ENCODE peak calls at places on chromosomes 1 and 21, in four cellular contexts. Y, O, T and Q are unnamed samples.

GRCh38 chr1:201783572-201783971 is 45.4 kb upstream of the IPO9 start:
- DNase-seq in Y (no peak), O (no peak), T (peak), Q (no peak)

GRCh38 chr1:56525463-56526155 is 53.8 kb downstream of the PLPP3 start:
- DNase-seq in Y (no peak), O (no peak), T (no peak), Q (peak)

GRCh38 chr1:174296309-174296708 is 137.0 kb downstream of the RABGAP1L start:
- DNase-seq in Y (no peak), O (no peak), T (no peak), Q (no peak)

GRCh38 chr1:114011796-114012195 is 32.5 kb downstream of the OLFML3 start:
- DNase-seq in Y (no peak), O (no peak), T (no peak), Q (no peak)

GRCh38 chr1:80731241-80731894 is 1069.4 kb upstream of the ADGRL2 start:
- DNase-seq in Y (no peak), O (no peak), T (no peak), Q (no peak)

GRCh38 chr1:21963477-21964217 is 13.2 kb upstream of the CELA3B start:
- DNase-seq in Y (peak), O (peak), T (peak), Q (peak)

GRCh38 chr21:26964379-26964778 is 2.5 kb downstream of the ADAMTS5 start:
- DNase-seq in Y (no peak), O (no peak), T (no peak), Q (no peak)

GRCh38 chr1:166920561-166921475 is 44.8 kb upstream of the TADA1 start:
- DNase-seq in Y (peak), O (no peak), T (no peak), Q (no peak)

GRCh38 chr1:235821361-235821981 is 45.2 kb downstream of the LYST start:
- DNase-seq in Y (no peak), O (no peak), T (no peak), Q (no peak)

GRCh38 chr1:94105957-94106529 is 14.9 kb downstream of the ABCA4 start:
- DNase-seq in Y (no peak), O (no peak), T (no peak), Q (no peak)

GRCh38 chr1:74963120-74963519 is 171.1 kb upstream of the LHX8 start:
- DNase-seq in Y (no peak), O (no peak), T (no peak), Q (no peak)

DNA sequence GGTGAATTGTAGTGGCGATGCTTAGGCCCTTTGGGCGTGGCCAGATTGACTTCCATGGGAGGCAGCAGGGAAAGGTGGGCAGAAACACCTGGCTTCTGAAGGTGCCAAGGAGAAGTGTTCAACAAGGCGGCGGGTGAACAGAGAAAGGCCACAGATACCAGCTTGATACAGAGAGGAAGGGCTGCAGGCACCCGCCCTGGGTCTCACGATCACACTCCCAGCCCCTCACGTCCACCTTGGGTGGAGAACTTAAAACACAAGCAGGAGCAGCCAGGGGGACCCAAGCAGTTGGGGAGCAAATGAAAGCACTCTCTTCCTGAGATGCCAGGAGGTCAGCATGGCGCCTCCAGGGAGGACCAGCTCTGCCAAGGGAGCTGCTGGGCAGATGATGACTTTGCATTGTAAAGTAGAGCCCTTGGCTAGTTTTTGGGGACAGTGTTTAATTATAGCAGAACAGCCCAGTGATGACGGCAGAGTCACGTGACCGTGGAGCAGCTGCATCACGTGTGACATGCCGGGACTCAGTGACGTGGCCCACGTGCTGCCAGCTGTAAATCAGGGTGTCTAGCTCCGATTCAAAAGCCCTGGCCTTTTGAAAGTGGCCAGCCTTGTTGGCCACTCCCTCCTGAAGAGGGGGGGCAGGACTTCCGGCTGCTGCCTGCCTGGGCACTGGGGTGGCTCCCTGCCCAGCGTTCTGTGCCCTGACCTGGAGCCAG is 19.0 kb downstream of the SLC37A1 start:
- DNase-seq in Y (no peak), O (no peak), T (no peak), Q (no peak)
- TF ChIP-seq POLR2A in Y (no peak), O (no peak), T (no peak), Q (no peak)

GRCh38 chr1:42998381-42998780 is 39.7 kb upstream of the SLC2A1 start:
- DNase-seq in Y (no peak), O (no peak), T (no peak), Q (no peak)

GRCh38 chr1:42999308-42999707 is 40.6 kb upstream of the SLC2A1 start:
- DNase-seq in Y (no peak), O (peak), T (no peak), Q (no peak)

GRCh38 chr1:43000271-43000670 is 41.6 kb upstream of the SLC2A1 start:
- DNase-seq in Y (no peak), O (no peak), T (no peak), Q (no peak)

GRCh38 chr1:42993631-42994121 is 35.0 kb upstream of the SLC2A1 start:
- DNase-seq in Y (no peak), O (no peak), T (no peak), Q (no peak)

DNA sequence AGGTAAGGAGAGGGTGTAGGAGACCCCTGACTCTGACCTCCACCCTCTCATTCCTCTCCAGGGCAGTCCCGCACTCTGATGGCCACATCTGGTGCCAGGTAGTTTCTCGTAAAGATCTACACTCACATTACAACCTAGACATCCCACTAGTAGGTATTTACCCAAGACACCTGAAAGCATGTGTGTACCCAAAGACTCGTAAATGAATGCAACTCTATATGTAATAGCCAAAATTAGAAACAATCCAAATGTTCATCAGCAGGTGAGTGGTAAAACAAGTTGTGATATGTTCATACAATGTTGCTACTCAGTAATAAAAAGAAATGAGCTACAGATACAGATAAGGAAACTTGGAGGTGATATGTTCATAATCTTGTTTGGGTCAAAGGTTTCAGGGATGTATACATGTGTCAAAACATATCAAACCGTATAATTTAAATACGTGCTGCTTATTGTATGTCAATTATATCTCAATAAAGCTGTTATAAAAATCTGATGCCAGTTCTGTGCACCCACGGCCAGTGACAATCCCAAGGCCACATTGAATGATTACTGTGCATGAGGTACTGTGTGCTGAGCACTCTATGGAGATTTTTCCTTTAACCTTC is 37.8 kb upstream of the SLC2A1 start:
- DNase-seq in Y (no peak), O (no peak), T (no peak), Q (no peak)
- TF ChIP-seq JUNB in Y (no peak), O (no peak), T (no peak), Q (no peak)

GRCh38 chr1:164983023-164983650 is 373.4 kb downstream of the LMX1A start:
- DNase-seq in Y (no peak), O (no peak), T (no peak), Q (no peak)
- TF ChIP-seq MAX in Y (no peak), O (no peak), T (no peak), Q (no peak)

DNA sequence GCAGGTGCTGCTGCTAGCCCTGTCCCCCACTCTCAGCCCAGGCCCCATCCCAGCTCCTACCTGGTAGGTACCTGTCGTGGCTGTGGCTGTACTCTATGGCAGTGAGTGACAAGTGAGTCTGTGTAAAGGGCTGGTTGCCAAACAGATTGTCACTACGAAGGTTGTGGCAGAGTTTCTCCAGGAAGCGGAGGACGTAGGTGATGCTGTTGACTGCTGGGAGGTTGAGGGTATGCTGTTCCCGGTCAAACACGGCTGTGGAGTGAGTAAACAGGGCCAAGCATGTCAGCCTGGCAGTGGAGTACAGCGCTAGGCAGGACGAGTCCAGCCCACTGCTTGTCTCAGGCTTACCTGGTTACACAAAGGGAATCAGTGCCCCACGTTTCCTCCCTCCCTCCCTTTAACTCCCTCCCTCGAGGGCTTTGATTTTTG is 24.8 kb upstream of the SLFNL1 start:
- DNase-seq in Y (no peak), O (no peak), T (no peak), Q (no peak)
- TF ChIP-seq POLR2A in Y (no peak), O (no peak), T (no peak), Q (no peak)

GRCh38 chr1:12515234-12515633 is 102.8 kb downstream of the DHRS3 start:
- DNase-seq in Y (no peak), O (no peak), T (no peak), Q (no peak)

GRCh38 chr1:12516741-12517140 is 101.3 kb downstream of the DHRS3 start:
- DNase-seq in Y (no peak), O (no peak), T (no peak), Q (no peak)

GRCh38 chr1:12519708-12520364 is 98.2 kb downstream of the DHRS3 start:
- DNase-seq in Y (no peak), O (no peak), T (no peak), Q (no peak)

GRCh38 chr1:12521096-12521495 is 96.9 kb downstream of the DHRS3 start:
- DNase-seq in Y (no peak), O (no peak), T (no peak), Q (no peak)

GRCh38 chr1:12518956-12519707 is 98.9 kb downstream of the DHRS3 start:
- DNase-seq in Y (no peak), O (no peak), T (no peak), Q (no peak)
- TF ChIP-seq JUNB in Y (no peak), O (no peak), T (no peak), Q (no peak)

GRCh38 chr1:37475380-37476086 is 1.2 kb downstream of the ZC3H12A start:
- DNase-seq in Y (no peak), O (no peak), T (peak), Q (no peak)
- TF ChIP-seq MAX in Y (peak), O (no peak), T (no peak), Q (no peak)

GRCh38 chr1:244963231-244963826 is 99.0 kb upstream of the HNRNPU start:
- DNase-seq in Y (no peak), O (no peak), T (peak), Q (no peak)

GRCh38 chr1:244967159-244967558 is 102.8 kb upstream of the HNRNPU start:
- DNase-seq in Y (no peak), O (no peak), T (no peak), Q (no peak)

GRCh38 chr1:244965182-244965581 is 100.8 kb upstream of the HNRNPU start:
- DNase-seq in Y (no peak), O (no peak), T (no peak), Q (no peak)

GRCh38 chr1:244962140-244962539 is 97.8 kb upstream of the HNRNPU start:
- DNase-seq in Y (no peak), O (no peak), T (no peak), Q (no peak)

DNA sequence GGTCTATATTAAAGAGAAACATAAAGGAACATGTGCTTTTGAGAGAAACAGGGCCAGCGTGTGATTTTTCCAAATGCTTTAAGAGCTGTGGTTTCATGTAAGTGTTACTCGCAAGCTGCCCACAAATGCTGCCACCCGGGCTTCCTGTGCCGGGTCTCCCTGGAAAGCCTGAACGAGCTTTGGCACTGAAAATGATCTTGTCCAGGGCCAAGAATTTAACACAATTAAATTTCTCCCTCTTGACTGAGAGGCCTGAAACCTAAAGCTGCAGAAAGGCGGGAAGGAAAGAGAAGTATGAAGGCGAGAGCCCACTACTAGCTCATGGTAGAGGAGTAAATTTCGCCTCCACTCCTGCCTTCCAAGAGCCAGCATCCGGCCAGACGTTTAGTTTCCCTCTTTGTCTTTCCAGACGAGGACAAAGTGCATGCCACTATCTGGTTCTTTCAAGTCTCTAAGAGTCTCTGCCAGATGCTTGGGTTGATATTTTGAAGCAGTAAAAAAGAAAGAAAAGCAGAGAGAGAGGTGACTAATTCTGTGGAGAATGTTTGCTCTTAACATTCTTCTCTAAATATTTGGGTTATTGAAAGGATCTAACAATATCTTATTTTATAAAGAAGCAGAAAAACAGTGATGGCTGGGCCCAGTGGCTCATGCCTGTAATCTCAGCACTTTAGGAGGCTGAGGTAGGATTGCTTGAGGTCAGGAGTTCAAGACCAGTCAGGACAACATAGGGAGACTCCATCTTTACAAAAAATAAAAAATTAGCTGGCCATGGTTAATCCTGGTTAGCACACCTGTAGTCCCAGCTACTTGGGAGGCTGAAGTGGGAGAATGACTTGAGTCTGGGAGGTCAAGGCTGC is 100.0 kb upstream of the HNRNPU start:
- DNase-seq in Y (peak), O (peak), T (no peak), Q (no peak)
- TF ChIP-seq POLR2A in Y (no peak), O (no peak), T (no peak), Q (no peak)

DNA sequence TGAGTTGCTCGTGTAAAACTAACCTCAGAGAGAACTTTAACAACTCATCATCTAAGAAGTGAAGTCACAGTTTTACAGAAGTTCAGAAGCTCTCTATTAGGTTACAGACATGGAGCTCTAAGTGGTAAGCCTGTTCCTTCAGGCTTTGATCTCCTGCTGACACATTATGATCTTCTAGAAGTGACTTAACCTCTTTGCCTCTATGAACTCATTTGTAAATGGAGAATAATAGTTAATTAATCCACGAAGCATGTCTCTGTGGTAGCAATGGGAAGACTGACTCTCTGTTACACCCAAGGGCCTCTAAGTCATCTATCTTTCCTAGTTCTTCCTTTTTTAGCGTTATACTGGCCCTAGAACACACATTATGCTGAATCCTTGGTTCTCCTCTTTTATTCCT is 157.9 kb upstream of the NRIP1 start:
- DNase-seq in Y (no peak), O (no peak), T (no peak), Q (no peak)
- TF ChIP-seq JUNB in Y (no peak), O (no peak), T (no peak), Q (peak)

GRCh38 chr1:7127322-7128050 is 342.2 kb downstream of the CAMTA1 start:
- DNase-seq in Y (no peak), O (no peak), T (no peak), Q (no peak)
- TF ChIP-seq MAX in Y (no peak), O (no peak), T (no peak), Q (no peak)

GRCh38 chr1:37567023-37567422 is 10.3 kb downstream of the DNALI1 start:
- DNase-seq in Y (no peak), O (no peak), T (no peak), Q (no peak)
- TF ChIP-seq POLR2A in Y (no peak), O (no peak), T (no peak), Q (no peak)